ENCODE peak calls at places on chromosomes 2 and 18, in five cellular contexts. One of them, this sample, is unnamed.

GRCh38 chr2:37837576-37838335 is 87.3 kb upstream of the RMDN2 start:
- DNase-seq in CD4-positive, alpha-beta memory T cell: no peak
- DNase-seq in stomach: no peak
- DNase-seq in heart left ventricle: peak; percentile 66
- DNase-seq in GM12878: no peak
- DNase-seq in this sample: no peak

GRCh38 chr2:205060269-205060668 is 515.0 kb downstream of the PARD3B start:
- DNase-seq in stomach: no peak
- DNase-seq in GM12878: no peak
- DNase-seq in heart left ventricle: no peak
- DNase-seq in CD4-positive, alpha-beta memory T cell: no peak
- DNase-seq in this sample: no peak

GRCh38 chr2:46034535-46034934 is 262.7 kb upstream of the EPAS1 start:
- DNase-seq in heart left ventricle: peak; percentile 62
- DNase-seq in GM12878: no peak
- DNase-seq in CD4-positive, alpha-beta memory T cell: no peak
- DNase-seq in stomach: peak; percentile 71
- DNase-seq in this sample: no peak

GRCh38 chr2:48369971-48370370 is 160.0 kb upstream of the STON1 start:
- DNase-seq in GM12878: no peak
- DNase-seq in heart left ventricle: no peak
- DNase-seq in stomach: no peak
- DNase-seq in CD4-positive, alpha-beta memory T cell: no peak
- DNase-seq in this sample: no peak

GRCh38 chr2:218354850-218355443 is 1.7 kb upstream of the CATIP start:
- DNase-seq in GM12878: no peak
- DNase-seq in heart left ventricle: no peak
- DNase-seq in stomach: peak; percentile 86
- DNase-seq in CD4-positive, alpha-beta memory T cell: no peak
- DNase-seq in this sample: no peak

GRCh38 chr2:69801745-69802144 is 27.7 kb upstream of the GMCL1 start:
- DNase-seq in GM12878: no peak
- DNase-seq in heart left ventricle: no peak
- DNase-seq in stomach: no peak
- DNase-seq in CD4-positive, alpha-beta memory T cell: no peak
- DNase-seq in this sample: no peak

GRCh38 chr2:172281648-172282576 is 145.5 kb upstream of the ITGA6 start:
- DNase-seq in stomach: no peak
- DNase-seq in GM12878: no peak
- DNase-seq in CD4-positive, alpha-beta memory T cell: no peak
- DNase-seq in heart left ventricle: no peak
- DNase-seq in this sample: no peak

GRCh38 chr2:6421094-6421493 is 444.6 kb downstream of the CMPK2 start:
- DNase-seq in stomach: no peak
- DNase-seq in GM12878: no peak
- DNase-seq in CD4-positive, alpha-beta memory T cell: no peak
- DNase-seq in heart left ventricle: no peak
- DNase-seq in this sample: no peak

GRCh38 chr2:72139471-72139870 is 8.2 kb downstream of the CYP26B1 start:
- DNase-seq in stomach: no peak
- DNase-seq in GM12878: no peak
- DNase-seq in heart left ventricle: no peak
- DNase-seq in CD4-positive, alpha-beta memory T cell: no peak
- DNase-seq in this sample: no peak

GRCh38 chr2:214481204-214481603 is 70.3 kb downstream of the VWC2L start:
- DNase-seq in heart left ventricle: no peak
- DNase-seq in CD4-positive, alpha-beta memory T cell: no peak
- DNase-seq in stomach: no peak
- DNase-seq in GM12878: no peak
- DNase-seq in this sample: no peak

GRCh38 chr18:60421356-60422118 is 49.0 kb upstream of the MC4R start:
- DNase-seq in CD4-positive, alpha-beta memory T cell: no peak
- DNase-seq in GM12878: no peak
- DNase-seq in heart left ventricle: no peak
- DNase-seq in stomach: no peak
- DNase-seq in this sample: no peak

GRCh38 chr2:120937736-120938131 is 202.1 kb downstream of the GLI2 start:
- DNase-seq in GM12878: no peak
- DNase-seq in CD4-positive, alpha-beta memory T cell: no peak
- DNase-seq in stomach: no peak
- DNase-seq in heart left ventricle: no peak
- DNase-seq in this sample: no peak

GRCh38 chr2:32008811-32009478 is 1.9 kb downstream of the MEMO1 start:
- DNase-seq in GM12878: no peak
- DNase-seq in heart left ventricle: no peak
- DNase-seq in stomach: no peak
- DNase-seq in CD4-positive, alpha-beta memory T cell: no peak
- DNase-seq in this sample: no peak

GRCh38 chr2:167406558-167406957 is 518.3 kb downstream of the XIRP2 start:
- DNase-seq in CD4-positive, alpha-beta memory T cell: no peak
- DNase-seq in GM12878: no peak
- DNase-seq in heart left ventricle: no peak
- DNase-seq in stomach: no peak
- DNase-seq in this sample: no peak

GRCh38 chr2:156434461-156435291 is 1.5 kb upstream of the GPD2 start:
- DNase-seq in CD4-positive, alpha-beta memory T cell: peak; percentile 46
- DNase-seq in heart left ventricle: no peak
- DNase-seq in GM12878: no peak
- DNase-seq in stomach: no peak
- DNase-seq in this sample: no peak

GRCh38 chr2:181552808-181553207 is 95.6 kb downstream of the ITGA4 start:
- DNase-seq in heart left ventricle: no peak
- DNase-seq in stomach: no peak
- DNase-seq in CD4-positive, alpha-beta memory T cell: no peak
- DNase-seq in GM12878: no peak
- DNase-seq in this sample: no peak

GRCh38 chr2:131572175-131572574 is 44.5 kb downstream of the CCDC74A start:
- DNase-seq in stomach: no peak
- DNase-seq in GM12878: no peak
- DNase-seq in CD4-positive, alpha-beta memory T cell: no peak
- DNase-seq in heart left ventricle: no peak
- DNase-seq in this sample: no peak

GRCh38 chr2:203412555-203413331 is 84.5 kb downstream of the ABI2 start:
- DNase-seq in heart left ventricle: peak; percentile 73
- DNase-seq in GM12878: no peak
- DNase-seq in stomach: no peak
- DNase-seq in CD4-positive, alpha-beta memory T cell: no peak
- DNase-seq in this sample: no peak

GRCh38 chr2:105797298-105797819 is 52.6 kb downstream of the NCK2 start:
- DNase-seq in stomach: no peak
- DNase-seq in heart left ventricle: no peak
- DNase-seq in CD4-positive, alpha-beta memory T cell: peak; percentile 67
- DNase-seq in GM12878: peak; percentile 65
- DNase-seq in this sample: peak; percentile 64

GRCh38 chr2:10768063-10768507 is 44.5 kb downstream of the PDIA6 start:
- DNase-seq in heart left ventricle: peak; percentile 41
- DNase-seq in GM12878: no peak
- DNase-seq in CD4-positive, alpha-beta memory T cell: no peak
- DNase-seq in stomach: no peak
- DNase-seq in this sample: peak; percentile 67

GRCh38 chr2:6826081-6826913 is 39.4 kb downstream of the CMPK2 start:
- DNase-seq in CD4-positive, alpha-beta memory T cell: peak; percentile 46
- DNase-seq in GM12878: peak; percentile 58
- DNase-seq in heart left ventricle: no peak
- DNase-seq in stomach: peak; percentile 38
- DNase-seq in this sample: no peak

GRCh38 chr2:25174192-25174861 is 5.9 kb upstream of the POMC start:
- DNase-seq in GM12878: no peak
- DNase-seq in heart left ventricle: no peak
- DNase-seq in CD4-positive, alpha-beta memory T cell: no peak
- DNase-seq in stomach: no peak
- DNase-seq in this sample: no peak

GRCh38 chr2:28452534-28453081 is 43.3 kb upstream of the PLB1 start:
- DNase-seq in GM12878: no peak
- DNase-seq in stomach: peak; percentile 82
- DNase-seq in CD4-positive, alpha-beta memory T cell: peak; percentile 67
- DNase-seq in heart left ventricle: peak; percentile 72
- DNase-seq in this sample: peak; percentile 94

GRCh38 chr18:9428301-9428706 is 47.0 kb upstream of the RALBP1 start:
- DNase-seq in heart left ventricle: no peak
- DNase-seq in CD4-positive, alpha-beta memory T cell: no peak
- DNase-seq in GM12878: no peak
- DNase-seq in stomach: peak; percentile 54
- DNase-seq in this sample: no peak

GRCh38 chr2:16335947-16336346 is 329.7 kb downstream of the CYRIA start:
- DNase-seq in stomach: no peak
- DNase-seq in CD4-positive, alpha-beta memory T cell: no peak
- DNase-seq in heart left ventricle: no peak
- DNase-seq in GM12878: no peak
- DNase-seq in this sample: no peak

GRCh38 chr18:35361570-35362321 is 15.4 kb downstream of the ZNF396 start:
- DNase-seq in GM12878: no peak
- DNase-seq in heart left ventricle: no peak
- DNase-seq in CD4-positive, alpha-beta memory T cell: no peak
- DNase-seq in stomach: no peak
- DNase-seq in this sample: no peak
- H3K9me3 ChIP-seq in GM12878: no peaks in the 10 kb centered on the region
- H3K9me3 ChIP-seq in heart left ventricle: no peaks in the 10 kb centered on the region
- H3K9me3 ChIP-seq in CD4-positive, alpha-beta memory T cell: no peaks in the 10 kb centered on the region
- H3K9me3 ChIP-seq in stomach: no peaks in the 10 kb centered on the region
- H3K9me3 ChIP-seq in this sample: no peaks in the 10 kb centered on the region

GRCh38 chr2:68696554-68696953 is 38.1 kb upstream of the ARHGAP25 start:
- DNase-seq in CD4-positive, alpha-beta memory T cell: no peak
- DNase-seq in GM12878: no peak
- DNase-seq in heart left ventricle: no peak
- DNase-seq in stomach: no peak
- DNase-seq in this sample: no peak
- H3K9me3 ChIP-seq in CD4-positive, alpha-beta memory T cell: peaks cover 3% of the 10 kb centered on the region
- H3K9me3 ChIP-seq in GM12878: peaks cover 8% of the 10 kb centered on the region
- H3K9me3 ChIP-seq in heart left ventricle: peaks cover 6% of the 10 kb centered on the region
- H3K9me3 ChIP-seq in stomach: no peaks in the 10 kb centered on the region
- H3K9me3 ChIP-seq in this sample: peaks cover 7% of the 10 kb centered on the region

DNA sequence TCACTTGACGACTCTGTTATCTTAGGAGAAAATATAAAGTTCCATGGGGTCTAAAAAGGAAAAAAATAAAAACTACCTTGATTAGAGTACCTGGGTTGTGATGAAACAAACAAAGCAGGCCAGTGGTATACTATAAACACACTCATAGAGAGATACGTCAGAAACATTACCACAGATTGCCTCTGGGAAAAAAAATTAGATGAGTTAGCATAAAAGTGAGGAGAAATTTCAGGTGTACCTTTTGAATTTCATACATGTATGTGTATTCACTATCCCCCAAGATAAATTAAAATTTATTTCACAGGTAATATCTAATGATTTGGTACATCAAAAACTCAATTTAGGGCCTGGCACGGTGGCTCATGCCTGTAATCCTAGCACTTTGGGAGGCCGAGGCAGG is 18.2 kb downstream of the WDR33 start:
- DNase-seq in GM12878: no peak
- DNase-seq in stomach: no peak
- DNase-seq in CD4-positive, alpha-beta memory T cell: no peak
- DNase-seq in heart left ventricle: no peak
- DNase-seq in this sample: no peak
- H3K9me3 ChIP-seq in GM12878: no peaks in the 10 kb centered on the region
- H3K9me3 ChIP-seq in stomach: no peaks in the 10 kb centered on the region
- H3K9me3 ChIP-seq in CD4-positive, alpha-beta memory T cell: no peaks in the 10 kb centered on the region
- H3K9me3 ChIP-seq in heart left ventricle: no peaks in the 10 kb centered on the region
- H3K9me3 ChIP-seq in this sample: no peaks in the 10 kb centered on the region

GRCh38 chr2:102634831-102635241 is 15.5 kb downstream of the SLC9A2 start:
- DNase-seq in stomach: no peak
- DNase-seq in CD4-positive, alpha-beta memory T cell: no peak
- DNase-seq in heart left ventricle: no peak
- DNase-seq in GM12878: no peak
- DNase-seq in this sample: no peak

GRCh38 chr2:102639429-102639828 is 20.1 kb downstream of the SLC9A2 start:
- DNase-seq in GM12878: no peak
- DNase-seq in stomach: no peak
- DNase-seq in heart left ventricle: no peak
- DNase-seq in CD4-positive, alpha-beta memory T cell: no peak
- DNase-seq in this sample: no peak

GRCh38 chr2:102637358-102637757 is 18.0 kb downstream of the SLC9A2 start:
- DNase-seq in heart left ventricle: no peak
- DNase-seq in CD4-positive, alpha-beta memory T cell: no peak
- DNase-seq in GM12878: no peak
- DNase-seq in stomach: peak; percentile 60
- DNase-seq in this sample: no peak

GRCh38 chr2:102635317-102635716 is 16.0 kb downstream of the SLC9A2 start:
- DNase-seq in CD4-positive, alpha-beta memory T cell: no peak
- DNase-seq in stomach: no peak
- DNase-seq in GM12878: no peak
- DNase-seq in heart left ventricle: no peak
- DNase-seq in this sample: no peak

GRCh38 chr2:102636283-102636907 is 17.0 kb downstream of the SLC9A2 start:
- DNase-seq in CD4-positive, alpha-beta memory T cell: no peak
- DNase-seq in stomach: peak; percentile 67
- DNase-seq in GM12878: no peak
- DNase-seq in heart left ventricle: no peak
- DNase-seq in this sample: no peak
- H3K9me3 ChIP-seq in CD4-positive, alpha-beta memory T cell: no peaks in the 10 kb centered on the region
- H3K9me3 ChIP-seq in stomach: no peaks in the 10 kb centered on the region
- H3K9me3 ChIP-seq in GM12878: no peaks in the 10 kb centered on the region
- H3K9me3 ChIP-seq in heart left ventricle: no peaks in the 10 kb centered on the region
- H3K9me3 ChIP-seq in this sample: no peaks in the 10 kb centered on the region

GRCh38 chr2:123935405-123935804 is 89.7 kb upstream of the CNTNAP5 start:
- DNase-seq in CD4-positive, alpha-beta memory T cell: no peak
- DNase-seq in stomach: no peak
- DNase-seq in GM12878: no peak
- DNase-seq in heart left ventricle: no peak
- DNase-seq in this sample: no peak
- H3K9me3 ChIP-seq in CD4-positive, alpha-beta memory T cell: no peaks in the 10 kb centered on the region
- H3K9me3 ChIP-seq in stomach: no peaks in the 10 kb centered on the region
- H3K9me3 ChIP-seq in GM12878: no peaks in the 10 kb centered on the region
- H3K9me3 ChIP-seq in heart left ventricle: peaks cover 4% of the 10 kb centered on the region
- H3K9me3 ChIP-seq in this sample: peaks cover 1% of the 10 kb centered on the region

GRCh38 chr2:2756886-2757285 is 425.8 kb upstream of the MYT1L start:
- DNase-seq in stomach: no peak
- DNase-seq in CD4-positive, alpha-beta memory T cell: no peak
- DNase-seq in heart left ventricle: no peak
- DNase-seq in GM12878: no peak
- DNase-seq in this sample: no peak
- H3K9me3 ChIP-seq in stomach: peaks cover 24% of the 10 kb centered on the region
- H3K9me3 ChIP-seq in CD4-positive, alpha-beta memory T cell: no peaks in the 10 kb centered on the region
- H3K9me3 ChIP-seq in heart left ventricle: peaks cover 16% of the 10 kb centered on the region
- H3K9me3 ChIP-seq in GM12878: no peaks in the 10 kb centered on the region
- H3K9me3 ChIP-seq in this sample: peaks cover 2% of the 10 kb centered on the region

This sample was measured in aorta.